ENCODE peak calls at places on chromosome 9, in eight cellular contexts. E, U, O, Z, P, J, C and Q are unnamed samples.

GRCh38 chr9:133619791-133620190 is 10.6 kb upstream of the FAM163B start:
- DNase-seq in U (no peak), C (no peak), J (no peak), Z (no peak), P (no peak), O (no peak), E (no peak), Q (no peak)

GRCh38 chr9:89525673-89526374 is 27.9 kb upstream of the SEMA4D start:
- DNase-seq in E (no peak), J (no peak), C (no peak), P (no peak), U (no peak), O (no peak), Z (no peak), Q (no peak)

GRCh38 chr9:105154723-105155191 is 89.7 kb upstream of the SLC44A1 start:
- DNase-seq in C (no peak), U (no peak), E (no peak), O (no peak), P (no peak), Z (no peak), J (no peak), Q (peak; percentile 15)

GRCh38 chr9:95437559-95437958 is 79.2 kb downstream of the PTCH1 start:
- DNase-seq in E (no peak), Z (no peak), U (no peak), O (no peak), P (no peak), J (no peak), C (no peak), Q (no peak)

GRCh38 chr9:70003786-70004185 is 39.9 kb upstream of the MAMDC2 start:
- DNase-seq in E (no peak), P (no peak), C (no peak), J (no peak), O (no peak), Z (no peak), U (no peak), Q (no peak)

GRCh38 chr9:137025120-137025966 is 2.7 kb downstream of the ABCA2 start:
- DNase-seq in O (no peak), P (peak; percentile 43), C (no peak), U (no peak), J (no peak), Z (no peak), E (peak; percentile 91), Q (no peak)

GRCh38 chr9:33354651-33355211 is 47.6 kb downstream of the AQP7 start:
- DNase-seq in Z (no peak), U (peak; percentile 35), C (no peak), J (peak; percentile 27), E (no peak), O (no peak), P (no peak), Q (peak; percentile 69)

GRCh38 chr9:127878001-127878651 is 651 bp upstream of the AK1 start:
- DNase-seq in C (no peak), J (peak; percentile 69), P (no peak), E (no peak), Z (peak; percentile 39), O (no peak), U (no peak), Q (no peak)

GRCh38 chr9:115986508-115986907 is 167.1 kb upstream of the PAPPA start:
- DNase-seq in Z (no peak), U (no peak), C (no peak), J (no peak), P (no peak), O (no peak), E (no peak), Q (no peak)

DNA sequence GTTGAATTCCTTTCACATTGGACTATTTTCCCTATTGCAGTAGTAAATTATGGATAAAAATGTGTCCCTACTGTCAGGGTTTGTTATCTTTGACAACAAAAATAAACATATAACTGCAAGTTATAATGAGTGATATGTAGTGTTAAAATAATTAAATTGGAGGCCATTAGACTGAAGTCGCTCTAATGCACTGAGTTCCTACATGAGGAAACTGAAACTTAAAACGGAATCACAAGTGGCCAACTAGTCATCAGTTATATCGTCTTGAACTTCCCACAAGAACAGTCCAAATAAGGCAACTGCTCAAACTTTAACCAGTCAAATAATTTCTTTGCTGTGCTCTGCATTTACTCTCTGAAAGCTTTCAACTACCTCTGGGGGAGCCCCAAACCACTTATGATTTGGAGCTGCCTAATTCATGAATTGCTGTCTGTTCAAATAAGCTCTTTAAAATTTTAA is 2.1 kb upstream of the IFT74 start:
- DNase-seq in E (no peak), U (no peak), O (no peak), C (no peak), P (no peak), J (peak; percentile 30), Z (no peak), Q (no peak)
- TF ChIP-seq POLR2A in E (no peak), U (no peak), O (no peak), C (no peak), P (no peak), J (no peak), Z (no peak), Q (no peak)

GRCh38 chr9:78032599-78033457 is 1.2 kb upstream of the GNAQ start:
- DNase-seq in P (no peak), Z (peak; percentile 47), C (no peak), E (no peak), U (no peak), J (peak; percentile 21), O (peak; percentile 20), Q (peak; percentile 40)

GRCh38 chr9:78030553-78031270 is 899 bp downstream of the GNAQ start:
- DNase-seq in U (peak; percentile 51), J (peak; percentile 70), E (peak; percentile 55), P (peak; percentile 63), O (no peak), C (no peak), Z (peak; percentile 69), Q (peak; percentile 53)

GRCh38 chr9:78033870-78034269 is 2.3 kb upstream of the GNAQ start:
- DNase-seq in E (no peak), Z (no peak), U (no peak), O (no peak), P (no peak), J (no peak), C (no peak), Q (no peak)

GRCh38 chr9:78031271-78031825 is at the start of gene GNAQ:
- DNase-seq in Z (peak; percentile 63), P (no peak), E (no peak), O (peak; percentile 17), C (no peak), J (no peak), U (peak; percentile 30), Q (no peak)

GRCh38 chr9:78031826-78032598 is 401 bp upstream of the GNAQ start:
- DNase-seq in O (peak; percentile 72), E (peak; percentile 92), J (peak; percentile 92), P (peak; percentile 88), Z (peak; percentile 94), U (peak; percentile 95), C (peak; percentile 61), Q (peak; percentile 94)
- TF ChIP-seq POLR2A in O (peak; percentile 73), E (no peak), J (peak; percentile 11), P (peak; percentile 77), Z (peak; percentile 82), U (peak; percentile 95), C (no peak), Q (peak; percentile 59)

GRCh38 chr9:126472446-126472845 is 141.3 kb upstream of the LMX1B start:
- DNase-seq in C (no peak), E (no peak), Z (no peak), P (no peak), O (no peak), J (no peak), U (no peak), Q (no peak)

GRCh38 chr9:126471084-126471611 is 142.6 kb upstream of the LMX1B start:
- DNase-seq in P (peak; percentile 80), Z (no peak), U (peak; percentile 54), E (peak; percentile 72), C (no peak), J (no peak), O (no peak), Q (peak; percentile 13)

GRCh38 chr9:126468141-126468825 is 141.7 kb downstream of the MVB12B start:
- DNase-seq in J (no peak), O (no peak), E (no peak), Z (no peak), U (no peak), C (no peak), P (peak; percentile 36), Q (no peak)

GRCh38 chr9:126472931-126473330 is 140.8 kb upstream of the LMX1B start:
- DNase-seq in O (no peak), P (no peak), U (no peak), C (no peak), Z (no peak), E (no peak), J (no peak), Q (no peak)

DNA sequence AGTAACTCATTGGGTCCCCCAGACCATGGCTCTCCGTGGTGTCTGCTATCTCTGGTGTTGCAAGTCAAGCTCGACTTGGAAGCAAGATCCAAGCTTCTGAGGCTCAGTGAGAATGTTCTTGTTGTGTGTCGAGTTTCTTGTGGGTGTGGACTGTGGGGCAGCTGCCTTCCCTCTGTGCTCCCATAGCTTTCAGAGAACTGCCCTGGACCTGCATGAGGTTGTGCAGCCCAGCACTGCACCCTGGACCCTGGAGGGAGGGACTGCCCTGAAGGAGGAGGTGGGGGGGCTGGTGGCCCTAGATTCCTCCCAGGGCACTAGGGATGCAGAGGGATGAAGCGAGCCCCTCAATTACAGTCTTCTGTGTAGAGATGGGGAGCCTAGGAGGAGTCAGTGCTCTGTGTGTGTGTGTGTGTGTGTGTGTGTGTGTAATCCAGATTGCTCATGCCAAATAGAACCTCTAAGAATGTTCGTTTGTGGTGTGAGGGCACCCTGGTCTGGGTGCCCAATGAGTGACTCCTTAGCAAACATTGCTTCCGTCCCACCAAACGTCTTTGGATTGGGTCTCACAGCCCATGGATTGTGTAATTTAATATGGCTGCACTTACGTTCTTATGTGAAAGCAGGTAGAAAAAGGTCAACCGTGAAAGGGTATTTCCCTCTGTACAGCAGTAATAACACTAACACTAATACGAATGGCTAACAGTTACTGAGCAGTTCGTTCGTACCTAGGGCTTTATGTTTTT is 143.3 kb upstream of the LMX1B start:
- DNase-seq in Z (no peak), E (no peak), P (no peak), O (no peak), U (no peak), C (no peak), J (no peak), Q (no peak)
- TF ChIP-seq POLR2A in Z (no peak), E (no peak), P (no peak), O (no peak), U (no peak), C (no peak), J (no peak), Q (no peak)

GRCh38 chr9:138115506-138115905 is 237.9 kb downstream of the CACNA1B start:
- DNase-seq in J (no peak), O (no peak), P (no peak), C (no peak), Z (no peak), U (no peak), E (peak; percentile 22), Q (no peak)

GRCh38 chr9:138112791-138113600 is 235.4 kb downstream of the CACNA1B start:
- DNase-seq in P (no peak), C (no peak), O (no peak), U (no peak), E (peak; percentile 21), J (no peak), Z (no peak), Q (no peak)

GRCh38 chr9:138112090-138112748 is 234.6 kb downstream of the CACNA1B start:
- DNase-seq in O (no peak), U (no peak), Z (no peak), J (no peak), E (peak; percentile 14), P (no peak), C (no peak), Q (no peak)

GRCh38 chr9:138116521-138116920 is 238.9 kb downstream of the CACNA1B start:
- DNase-seq in Z (no peak), J (no peak), C (no peak), U (no peak), O (no peak), P (no peak), E (no peak), Q (no peak)

GRCh38 chr9:138114501-138115245 is 237.1 kb downstream of the CACNA1B start:
- DNase-seq in O (no peak), Z (no peak), E (peak; percentile 19), U (no peak), J (no peak), P (no peak), C (no peak), Q (no peak)
- TF ChIP-seq POLR2A in O (no peak), Z (no peak), E (no peak), U (no peak), J (no peak), P (no peak), C (no peak), Q (no peak)